ENCODE peak calls at places on chromosomes 6 and 20, in ten cellular contexts. F is AG09309; D is gastrocnemius medialis; X is choroid plexus epithelial cell; U is uterus; W is A673; C is fibroblast of lung; S is mucosa of descending colon; H is CD8-positive, alpha-beta T cell; B is lower leg skin. Z is an unnamed sample.

GRCh38 chr6:69145062-69145461 is 510.0 kb downstream of the ADGRB3 start:
- DNase-seq in H (no peak), U (no peak), F (no peak), C (no peak), S (no peak), B (no peak), X (no peak), D (no peak), W (no peak), Z (no peak)

GRCh38 chr6:3518356-3518841 is 61.5 kb upstream of the SLC22A23 start:
- DNase-seq in F (peak), S (peak), H (no peak), C (peak), D (no peak), X (peak), B (peak), U (peak), W (no peak), Z (peak)

GRCh38 chr6:7156666-7157278 is 49.0 kb downstream of the RREB1 start:
- DNase-seq in X (no peak), U (no peak), W (peak), C (peak), B (no peak), D (no peak), F (no peak), H (no peak), S (no peak), Z (no peak)

GRCh38 chr20:47578543-47578942 is 76.9 kb downstream of the NCOA3 start:
- DNase-seq in W (no peak), S (no peak), H (no peak), X (no peak), C (no peak), F (no peak), B (no peak), U (peak), D (no peak), Z (peak)

GRCh38 chr6:44735631-44735963 is 348.1 kb downstream of the CDC5L start:
- DNase-seq in B (no peak), C (peak), F (no peak), U (no peak), D (no peak), W (no peak), S (no peak), X (peak), H (no peak), Z (peak)

GRCh38 chr6:621916-622315 is 35.0 kb downstream of the HUS1B start:
- DNase-seq in W (no peak), C (no peak), S (no peak), H (no peak), B (no peak), D (no peak), U (no peak), X (peak), F (no peak), Z (no peak)

GRCh38 chr6:166802437-166802836 is 153.9 kb downstream of the RNASET2 start:
- DNase-seq in W (no peak), S (no peak), H (no peak), C (no peak), X (no peak), D (no peak), U (no peak), B (no peak), F (no peak), Z (no peak)

GRCh38 chr6:107956586-107957164 is 1.3 kb downstream of the SEC63 start:
- DNase-seq in W (peak), X (peak), B (no peak), H (no peak), C (peak), U (no peak), S (no peak), F (no peak), D (no peak), Z (peak)

GRCh38 chr20:6058684-6059295 is 4.9 kb upstream of the LRRN4 start:
- DNase-seq in C (peak), W (no peak), S (no peak), U (no peak), F (no peak), X (peak), D (no peak), H (no peak), B (no peak), Z (peak)

GRCh38 chr20:46207031-46207549 is 89.0 kb downstream of the CD40 start:
- DNase-seq in D (no peak), F (no peak), B (no peak), H (no peak), W (no peak), U (no peak), C (no peak), S (no peak), X (no peak), Z (no peak)

GRCh38 chr6:162777091-162777490 is 49.3 kb downstream of the PACRG start:
- DNase-seq in D (no peak), X (no peak), C (no peak), H (no peak), U (no peak), S (no peak), F (no peak), B (no peak), W (no peak), Z (no peak)

GRCh38 chr20:55632592-55632991 is 372.7 kb downstream of the CBLN4 start:
- DNase-seq in X (no peak), U (no peak), H (no peak), S (no peak), D (no peak), W (no peak), F (no peak), C (no peak), B (no peak), Z (no peak)

GRCh38 chr20:17835941-17836861 is 132.4 kb downstream of the SNX5 start:
- DNase-seq in U (peak), D (peak), F (peak), W (no peak), X (peak), S (no peak), B (peak), H (no peak), C (peak), Z (peak)

GRCh38 chr6:14781707-14782306 is 464.1 kb upstream of the JARID2 start:
- DNase-seq in U (no peak), C (no peak), H (no peak), D (no peak), F (no peak), B (no peak), S (no peak), W (no peak), X (no peak), Z (no peak)

GRCh38 chr6:108945686-108946158 is 97.5 kb downstream of the ARMC2 start:
- DNase-seq in B (peak), H (no peak), U (peak), F (peak), D (peak), C (peak), X (peak), W (no peak), S (peak), Z (peak)

GRCh38 chr6:15538106-15538505 is 124.7 kb downstream of the DTNBP1 start:
- DNase-seq in U (no peak), W (no peak), F (no peak), H (no peak), B (no peak), S (no peak), C (no peak), X (no peak), D (no peak), Z (no peak)

GRCh38 chr20:36439040-36439730 is 102.1 kb upstream of the MYL9 start:
- DNase-seq in H (peak), C (peak), B (peak), S (peak), X (peak), W (peak), F (no peak), D (no peak), U (no peak), Z (peak)

GRCh38 chr6:41039060-41039998 is at the start of gene UNC5CL:
- DNase-seq in X (peak), F (no peak), H (peak), B (no peak), D (no peak), U (no peak), C (no peak), W (peak), S (peak), Z (peak)

GRCh38 chr6:146813554-146813953 is 214.8 kb downstream of the ADGB start:
- DNase-seq in F (no peak), S (no peak), X (peak), U (no peak), B (no peak), C (peak), H (no peak), D (no peak), W (no peak), Z (peak)

GRCh38 chr6:31186052-31186734 is 15.7 kb upstream of the POU5F1 start:
- DNase-seq in F (no peak), S (peak), H (no peak), B (no peak), X (no peak), W (no peak), C (peak), D (peak), U (peak), Z (no peak)

GRCh38 chr6:1596088-1596852 is 13.4 kb upstream of the FOXC1 start:
- DNase-seq in D (no peak), B (no peak), S (peak), H (peak), W (peak), U (no peak), F (no peak), X (peak), C (no peak), Z (peak)

GRCh38 chr6:18166314-18167007 is 11.2 kb downstream of the KDM1B start:
- DNase-seq in C (no peak), D (no peak), B (no peak), H (no peak), W (no peak), U (no peak), F (peak), X (no peak), S (no peak), Z (peak)

DNA sequence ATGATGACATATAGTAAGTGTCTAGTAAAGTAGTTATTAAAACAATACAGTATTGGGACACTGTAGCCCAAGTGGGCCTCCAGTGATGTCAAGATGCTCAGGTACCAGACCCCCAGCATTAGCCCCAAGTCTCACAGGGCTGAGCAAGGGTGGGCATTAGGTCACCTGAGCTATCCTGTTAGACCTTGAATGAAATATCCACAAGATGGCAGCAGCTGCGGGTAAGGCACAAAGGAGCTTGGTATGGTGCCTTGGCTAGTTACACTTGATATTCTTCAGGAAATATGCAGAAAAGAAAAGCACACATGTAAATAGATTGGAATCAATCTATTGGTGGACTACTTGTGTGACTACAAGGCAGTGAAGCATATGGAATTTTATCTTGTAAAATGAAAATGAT is 701.8 kb upstream of the ADGRB3 start:
- DNase-seq in H (no peak), D (no peak), C (no peak), U (no peak), B (no peak), S (no peak), F (no peak), X (peak), W (peak), Z (no peak)
- TF ChIP-seq CTCF in H (no peak), D (no peak), C (no peak), U (no peak), B (no peak), S (no peak), F (no peak), X (peak), W (peak), Z (peak)

GRCh38 chr6:157840261-157840660 is 17.2 kb downstream of the SNX9 start:
- DNase-seq in X (no peak), W (no peak), D (no peak), H (no peak), F (no peak), C (no peak), B (no peak), U (no peak), S (no peak), Z (no peak)
- H3K4me3 ChIP-seq in X (no peak), W (no peak), D (no peak), H (no peak), F (no peak), C (peak), B (no peak), U (no peak), S (no peak), Z (no peak)

GRCh38 chr20:58542411-58543095 is 27.4 kb upstream of the APCDD1L start:
- DNase-seq in W (no peak), C (peak), F (no peak), X (no peak), D (no peak), H (no peak), S (no peak), U (no peak), B (no peak), Z (no peak)
- TF ChIP-seq CTCF in W (no peak), C (no peak), F (no peak), X (no peak), D (no peak), H (no peak), S (no peak), U (no peak), B (no peak), Z (no peak)

DNA sequence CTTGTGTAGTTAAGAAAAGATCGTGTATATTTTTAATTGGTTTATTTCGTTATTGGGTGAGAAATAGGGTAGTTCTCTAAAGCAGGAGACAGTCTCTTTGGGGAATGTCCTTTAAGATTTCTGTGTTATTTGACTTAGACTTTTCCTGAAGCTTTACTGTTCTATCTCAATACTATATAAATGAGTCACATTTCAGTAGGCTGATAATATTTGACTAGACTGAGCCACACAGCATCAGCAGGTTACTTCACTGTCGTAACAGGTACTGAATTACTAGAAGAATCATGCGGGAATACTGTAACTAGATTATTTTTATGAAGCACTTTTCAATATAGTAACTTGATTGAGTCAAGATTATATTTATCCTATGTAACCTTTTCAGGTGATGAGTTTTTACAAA is 1.4 kb downstream of the SMAP1 start:
- DNase-seq in X (peak), F (no peak), U (no peak), B (no peak), H (no peak), C (peak), D (no peak), W (no peak), S (no peak), Z (no peak)
- H3K4me3 ChIP-seq in X (no peak), F (no peak), U (peak), B (no peak), H (peak), C (peak), D (peak), W (peak), S (no peak), Z (peak)

GRCh38 chr20:63957004-63957689 is 931 bp upstream of the UCKL1 start:
- DNase-seq in W (peak), F (no peak), D (peak), U (peak), C (peak), X (peak), S (peak), H (peak), B (no peak), Z (peak)

GRCh38 chr20:63956664-63957003 is 418 bp upstream of the UCKL1 start:
- DNase-seq in F (no peak), S (no peak), W (no peak), C (no peak), X (no peak), B (no peak), H (no peak), D (no peak), U (no peak), Z (no peak)

GRCh38 chr20:63955846-63956663 is at the start of gene UCKL1:
- DNase-seq in F (peak), S (peak), B (peak), D (peak), C (peak), U (peak), W (peak), H (peak), X (peak), Z (peak)

GRCh38 chr20:63953764-63954429 is 2.3 kb downstream of the UCKL1 start:
- DNase-seq in C (no peak), X (no peak), F (no peak), B (no peak), W (no peak), U (no peak), D (no peak), H (no peak), S (no peak), Z (no peak)

GRCh38 chr20:63955281-63955845 is 853 bp downstream of the UCKL1 start:
- DNase-seq in B (no peak), S (no peak), H (peak), W (peak), D (no peak), U (no peak), C (peak), F (no peak), X (no peak), Z (no peak)
- TF ChIP-seq CTCF in B (no peak), S (peak), H (peak), W (peak), D (peak), U (peak), C (no peak), F (peak), X (no peak), Z (peak)

GRCh38 chr6:36444470-36444869 is 1.7 kb downstream of the KCTD20 start:
- DNase-seq in B (no peak), S (no peak), D (no peak), C (peak), U (no peak), X (peak), W (no peak), F (peak), H (no peak), Z (peak)
- H3K4me3 ChIP-seq in B (no peak), S (no peak), D (peak), C (peak), U (peak), X (peak), W (peak), F (peak), H (peak), Z (peak)

DNA sequence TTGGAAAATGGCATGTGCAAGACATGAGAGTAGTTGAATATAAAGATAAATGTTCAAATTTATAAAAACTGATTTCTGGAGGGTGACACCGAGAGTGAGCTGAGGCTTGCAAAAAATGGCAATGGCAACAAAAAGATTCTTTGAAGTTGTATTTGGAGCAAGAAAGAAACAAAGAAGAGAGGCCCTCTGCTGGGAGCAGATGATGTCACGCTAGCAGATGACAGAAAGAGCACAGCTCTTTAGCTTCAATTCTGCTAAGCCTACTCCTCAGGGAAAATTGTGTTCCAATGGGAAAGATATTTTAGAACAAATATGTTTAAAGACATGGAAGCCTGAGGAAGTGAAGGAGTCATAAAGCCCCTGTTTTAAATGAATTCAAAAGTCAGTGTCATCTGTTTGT is 125.3 kb upstream of the NOX3 start:
- DNase-seq in F (no peak), U (no peak), B (no peak), H (no peak), X (peak), D (no peak), W (peak), C (no peak), S (no peak), Z (no peak)
- TF ChIP-seq CTCF in F (peak), U (no peak), B (no peak), H (no peak), X (peak), D (no peak), W (peak), C (peak), S (no peak), Z (peak)

GRCh38 chr20:48822178-48822577 is 5.6 kb downstream of the PREX1 start:
- DNase-seq in U (no peak), F (no peak), X (no peak), H (no peak), B (no peak), W (no peak), D (no peak), C (no peak), S (no peak), Z (no peak)

GRCh38 chr20:48821261-48821910 is 6.4 kb downstream of the PREX1 start:
- DNase-seq in U (no peak), S (no peak), X (no peak), W (no peak), H (no peak), B (no peak), C (no peak), F (no peak), D (no peak), Z (no peak)

GRCh38 chr20:48823476-48823875 is 4.3 kb downstream of the PREX1 start:
- DNase-seq in X (no peak), W (no peak), D (no peak), H (no peak), C (no peak), S (no peak), F (no peak), B (no peak), U (no peak), Z (no peak)

GRCh38 chr20:48823960-48824497 is 3.8 kb downstream of the PREX1 start:
- DNase-seq in B (no peak), S (no peak), X (peak), C (peak), W (no peak), D (no peak), H (peak), F (peak), U (no peak), Z (peak)

GRCh38 chr20:48822879-48823385 is 4.9 kb downstream of the PREX1 start:
- DNase-seq in S (no peak), X (no peak), U (no peak), F (no peak), B (no peak), D (no peak), W (no peak), H (peak), C (no peak), Z (no peak)
- H3K4me3 ChIP-seq in S (no peak), X (no peak), U (no peak), F (no peak), B (no peak), D (no peak), W (peak), H (peak), C (no peak), Z (no peak)